ENCODE peak calls at places on chromosomes 4 and X, in six cellular contexts. One of them, this sample, is unnamed.
A peak's percentile ranks its signal among the peaks of the same experiment; 100 is the strongest.

GRCh38 chr4:180150818-180151217 is 2092.4 kb upstream of the TENM3 start:
- DNase-seq in IMR-90: peak; percentile 12
- DNase-seq in cardiac muscle cell: no peak
- DNase-seq in tibial artery: no peak
- DNase-seq in A673: peak; percentile 45
- DNase-seq in left lung: no peak
- DNase-seq in this sample: peak; percentile 32

GRCh38 chr4:128347175-128347868 is 59.7 kb upstream of the PGRMC2 start:
- DNase-seq in cardiac muscle cell: peak; percentile 57
- DNase-seq in IMR-90: peak; percentile 57
- DNase-seq in A673: no peak
- DNase-seq in left lung: no peak
- DNase-seq in tibial artery: no peak
- DNase-seq in this sample: no peak

GRCh38 chrX:108456971-108457477 is 17.4 kb downstream of the COL4A5 start:
- DNase-seq in A673: no peak
- DNase-seq in IMR-90: no peak
- DNase-seq in cardiac muscle cell: no peak
- DNase-seq in tibial artery: no peak
- DNase-seq in left lung: no peak
- DNase-seq in this sample: no peak

GRCh38 chrX:130805906-130806305 is 97.1 kb downstream of the ENOX2 start:
- DNase-seq in A673: no peak
- DNase-seq in tibial artery: no peak
- DNase-seq in cardiac muscle cell: no peak
- DNase-seq in left lung: no peak
- DNase-seq in IMR-90: no peak
- DNase-seq in this sample: peak; percentile 68

GRCh38 chrX:103734125-103734760 is 23.5 kb downstream of the TMEM31 start:
- DNase-seq in left lung: no peak
- DNase-seq in cardiac muscle cell: peak; percentile 62
- DNase-seq in A673: no peak
- DNase-seq in tibial artery: no peak
- DNase-seq in IMR-90: peak; percentile 24
- DNase-seq in this sample: peak; percentile 76

GRCh38 chrX:126165721-126166401 is at the start of gene DCAF12L2:
- DNase-seq in cardiac muscle cell: peak; percentile 0
- DNase-seq in tibial artery: no peak
- DNase-seq in IMR-90: no peak
- DNase-seq in A673: peak; percentile 1
- DNase-seq in left lung: peak; percentile 54
- DNase-seq in this sample: no peak

GRCh38 chr4:3074846-3075651 is 568 bp downstream of the HTT start:
- DNase-seq in cardiac muscle cell: peak; percentile 58
- DNase-seq in left lung: peak; percentile 87
- DNase-seq in A673: peak; percentile 83
- DNase-seq in IMR-90: peak; percentile 57
- DNase-seq in tibial artery: peak; percentile 51
- DNase-seq in this sample: peak; percentile 57

GRCh38 chr4:150126201-150126879 is 48.1 kb downstream of the DCLK2 start:
- DNase-seq in A673: no peak
- DNase-seq in IMR-90: peak; percentile 68
- DNase-seq in left lung: no peak
- DNase-seq in cardiac muscle cell: peak; percentile 70
- DNase-seq in tibial artery: no peak
- DNase-seq in this sample: no peak

GRCh38 chr4:154622598-154622997 is 10.1 kb upstream of the FGG start:
- DNase-seq in IMR-90: peak; percentile 48
- DNase-seq in tibial artery: no peak
- DNase-seq in A673: peak; percentile 52
- DNase-seq in cardiac muscle cell: peak; percentile 55
- DNase-seq in left lung: no peak
- DNase-seq in this sample: peak; percentile 51

GRCh38 chr4:31045724-31046318 is 325.7 kb downstream of the PCDH7 start:
- DNase-seq in cardiac muscle cell: peak; percentile 33
- DNase-seq in tibial artery: no peak
- DNase-seq in IMR-90: peak; percentile 24
- DNase-seq in A673: peak; percentile 50
- DNase-seq in left lung: no peak
- DNase-seq in this sample: peak; percentile 57

GRCh38 chrX:12390301-12390700 is 252.0 kb downstream of the FRMPD4 start:
- DNase-seq in tibial artery: no peak
- DNase-seq in A673: no peak
- DNase-seq in left lung: no peak
- DNase-seq in cardiac muscle cell: peak; percentile 61
- DNase-seq in IMR-90: peak; percentile 52
- DNase-seq in this sample: no peak

GRCh38 chrX:38409289-38409688 is 56.9 kb downstream of the OTC start:
- DNase-seq in left lung: no peak
- DNase-seq in tibial artery: no peak
- DNase-seq in cardiac muscle cell: no peak
- DNase-seq in IMR-90: no peak
- DNase-seq in A673: peak; percentile 10
- DNase-seq in this sample: peak; percentile 5

GRCh38 chr4:16775411-16776154 is 122.9 kb downstream of the LDB2 start:
- DNase-seq in left lung: no peak
- DNase-seq in IMR-90: no peak
- DNase-seq in cardiac muscle cell: no peak
- DNase-seq in A673: peak; percentile 37
- DNase-seq in tibial artery: no peak
- DNase-seq in this sample: no peak

GRCh38 chrX:8139713-8140112 is 31.4 kb downstream of the VCX2 start:
- DNase-seq in tibial artery: no peak
- DNase-seq in IMR-90: no peak
- DNase-seq in cardiac muscle cell: peak; percentile 45
- DNase-seq in left lung: no peak
- DNase-seq in A673: no peak
- DNase-seq in this sample: peak; percentile 76

GRCh38 chrX:30196322-30196721 is 19.0 kb upstream of the MAGEB2 start:
- DNase-seq in left lung: no peak
- DNase-seq in cardiac muscle cell: peak; percentile 6
- DNase-seq in A673: peak; percentile 61
- DNase-seq in tibial artery: no peak
- DNase-seq in IMR-90: peak; percentile 9
- DNase-seq in this sample: peak; percentile 2

GRCh38 chrX:76428243-76429130 is 977 bp downstream of the MAGEE1 start:
- DNase-seq in tibial artery: no peak
- DNase-seq in A673: no peak
- DNase-seq in IMR-90: no peak
- DNase-seq in cardiac muscle cell: no peak
- DNase-seq in left lung: peak; percentile 47
- DNase-seq in this sample: no peak

GRCh38 chrX:72123471-72124185 is 8.1 kb downstream of the RTL5 start:
- DNase-seq in IMR-90: peak; percentile 5
- DNase-seq in left lung: no peak
- DNase-seq in cardiac muscle cell: peak; percentile 66
- DNase-seq in A673: peak; percentile 88
- DNase-seq in tibial artery: peak; percentile 75
- DNase-seq in this sample: no peak

GRCh38 chr4:19254476-19254875 is 997.2 kb upstream of the SLIT2 start:
- DNase-seq in A673: peak; percentile 15
- DNase-seq in tibial artery: no peak
- DNase-seq in cardiac muscle cell: peak; percentile 88
- DNase-seq in left lung: no peak
- DNase-seq in IMR-90: no peak
- DNase-seq in this sample: no peak

DNA sequence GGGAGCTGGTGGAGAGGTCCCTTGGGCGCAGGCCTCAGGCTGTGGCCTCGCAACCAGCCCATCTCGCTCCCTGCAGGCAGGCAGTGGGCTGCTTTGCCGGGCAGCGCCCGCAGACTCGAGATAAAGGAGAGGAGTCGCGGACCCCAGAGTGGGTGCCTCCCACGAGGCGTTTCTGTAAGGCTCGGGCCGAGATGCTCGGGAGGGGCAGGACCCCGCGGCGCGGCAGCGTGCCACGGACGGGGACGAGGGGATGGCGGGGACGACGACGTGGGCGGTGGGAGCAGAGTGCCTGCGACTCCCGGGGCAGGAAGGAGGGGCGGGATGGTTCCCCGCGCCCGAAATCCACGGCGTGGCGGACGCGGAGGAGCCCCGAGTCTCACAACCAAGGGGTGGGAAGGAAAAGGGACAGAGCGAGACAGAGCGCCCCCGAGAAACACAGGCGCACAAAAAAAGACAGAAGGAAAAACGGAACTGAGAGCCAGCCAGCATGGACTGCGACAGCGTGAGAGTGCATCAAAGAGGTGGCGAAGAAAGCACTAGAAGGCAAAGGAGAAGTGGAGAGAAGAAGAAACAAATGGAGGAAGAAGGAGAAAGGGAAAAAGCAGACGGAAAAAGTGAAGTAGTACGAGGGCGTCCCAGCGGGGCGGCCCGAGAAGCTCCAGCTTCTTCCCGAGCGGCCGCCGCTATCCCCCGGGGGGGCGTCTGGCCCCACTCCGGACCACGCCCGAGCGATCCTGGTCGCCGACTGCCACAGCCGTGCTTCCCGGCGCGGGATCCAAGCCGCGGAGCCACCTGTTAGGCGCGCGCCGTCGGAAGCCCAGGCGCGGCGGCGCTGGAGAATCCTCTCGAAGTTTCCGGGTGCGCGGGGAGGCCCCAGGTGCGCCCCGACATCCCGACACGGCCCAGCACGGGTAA is 1.5 kb downstream of the BEND4 start:
- DNase-seq in cardiac muscle cell: no peak
- DNase-seq in A673: no peak
- DNase-seq in tibial artery: no peak
- DNase-seq in IMR-90: no peak
- DNase-seq in left lung: peak; percentile 81
- DNase-seq in this sample: no peak
- H3K4me3 ChIP-seq in cardiac muscle cell: peak overlapping the region; percentile 39
- H3K4me3 ChIP-seq in A673: peak overlapping the region; percentile 50
- H3K4me3 ChIP-seq in tibial artery: peak overlapping the region; percentile 47
- H3K4me3 ChIP-seq in IMR-90: no peak overlapping the region
- H3K4me3 ChIP-seq in left lung: peak overlapping the region; percentile 46
- H3K4me3 ChIP-seq in this sample: no peak overlapping the region

GRCh38 chrX:118503260-118504041 is 7.8 kb downstream of the DOCK11 start:
- DNase-seq in A673: no peak
- DNase-seq in left lung: no peak
- DNase-seq in cardiac muscle cell: peak; percentile 61
- DNase-seq in IMR-90: no peak
- DNase-seq in tibial artery: no peak
- DNase-seq in this sample: no peak

GRCh38 chrX:118510076-118510475 is 14.5 kb downstream of the DOCK11 start:
- DNase-seq in IMR-90: no peak
- DNase-seq in A673: no peak
- DNase-seq in left lung: no peak
- DNase-seq in tibial artery: peak; percentile 49
- DNase-seq in cardiac muscle cell: no peak
- DNase-seq in this sample: no peak

GRCh38 chrX:118508690-118509089 is 13.1 kb downstream of the DOCK11 start:
- DNase-seq in cardiac muscle cell: peak; percentile 37
- DNase-seq in IMR-90: no peak
- DNase-seq in left lung: no peak
- DNase-seq in A673: no peak
- DNase-seq in tibial artery: peak; percentile 21
- DNase-seq in this sample: no peak

GRCh38 chrX:118508221-118508620 is 12.6 kb downstream of the DOCK11 start:
- DNase-seq in cardiac muscle cell: no peak
- DNase-seq in A673: no peak
- DNase-seq in IMR-90: no peak
- DNase-seq in left lung: no peak
- DNase-seq in tibial artery: no peak
- DNase-seq in this sample: no peak

DNA sequence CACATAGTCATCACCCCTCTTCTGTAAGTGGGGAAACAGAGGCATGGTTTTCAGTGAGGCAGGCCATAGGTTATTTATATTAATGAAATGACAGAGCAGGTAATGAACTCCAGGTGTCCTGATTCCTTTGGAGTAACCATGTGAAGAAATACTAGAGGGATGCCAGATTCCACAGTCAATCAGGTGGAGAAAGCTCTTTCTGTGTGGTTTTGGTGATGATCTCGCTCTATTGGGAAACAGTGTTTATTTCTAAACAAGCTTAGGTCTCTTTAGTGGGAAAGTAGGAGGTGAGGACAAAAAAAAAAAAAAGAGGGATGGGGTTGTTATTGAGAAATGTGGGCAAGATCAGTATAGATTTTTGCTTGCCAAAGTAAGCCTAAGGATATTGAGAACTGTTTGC is 12.2 kb downstream of the DOCK11 start:
- DNase-seq in A673: no peak
- DNase-seq in left lung: no peak
- DNase-seq in cardiac muscle cell: no peak
- DNase-seq in tibial artery: no peak
- DNase-seq in IMR-90: no peak
- DNase-seq in this sample: peak; percentile 24
- H3K27me3 ChIP-seq in A673: no peaks in the 10 kb centered on the region
- H3K27me3 ChIP-seq in left lung: no peaks in the 10 kb centered on the region
- H3K27me3 ChIP-seq in cardiac muscle cell: no peaks in the 10 kb centered on the region
- H3K27me3 ChIP-seq in tibial artery: no peaks in the 10 kb centered on the region
- H3K27me3 ChIP-seq in IMR-90: no peaks in the 10 kb centered on the region
- H3K27me3 ChIP-seq in this sample: no peaks in the 10 kb centered on the region

GRCh38 chr4:54683616-54684346 is 26.0 kb downstream of the KIT start:
- DNase-seq in tibial artery: no peak
- DNase-seq in left lung: no peak
- DNase-seq in cardiac muscle cell: peak; percentile 32
- DNase-seq in A673: peak; percentile 17
- DNase-seq in IMR-90: no peak
- DNase-seq in this sample: peak; percentile 18
- TF ChIP-seq CTCF in tibial artery: no peak
- TF ChIP-seq CTCF in left lung: no peak
- TF ChIP-seq CTCF in cardiac muscle cell: peak; percentile 36
- TF ChIP-seq CTCF in A673: peak; percentile 32
- TF ChIP-seq CTCF in IMR-90: peak; percentile 35
- TF ChIP-seq CTCF in this sample: peak; percentile 28

DNA sequence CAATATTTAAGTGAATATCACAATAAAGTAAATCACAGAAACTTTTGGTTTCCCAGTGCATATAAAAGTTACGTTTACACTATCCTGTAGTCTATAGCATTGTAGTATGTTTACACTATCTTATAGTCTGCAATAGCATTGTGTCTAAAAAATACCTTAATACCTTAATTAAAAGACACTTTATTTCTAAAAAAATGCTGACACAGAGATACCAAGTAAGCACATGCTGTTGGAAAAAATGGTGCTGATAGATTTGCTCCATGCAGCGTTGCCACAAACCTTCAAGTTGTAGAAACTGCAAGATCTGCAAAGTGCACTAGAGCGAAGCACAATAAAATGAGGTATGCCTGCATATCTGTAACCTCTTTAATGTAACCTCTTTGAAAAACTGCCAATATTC is 847.3 kb downstream of the GLUD2 start:
- DNase-seq in A673: no peak
- DNase-seq in IMR-90: no peak
- DNase-seq in tibial artery: no peak
- DNase-seq in left lung: no peak
- DNase-seq in cardiac muscle cell: no peak
- DNase-seq in this sample: no peak
- H3K4me3 ChIP-seq in A673: no peak overlapping the region
- H3K4me3 ChIP-seq in IMR-90: no peak overlapping the region
- H3K4me3 ChIP-seq in tibial artery: no peak overlapping the region
- H3K4me3 ChIP-seq in left lung: no peak overlapping the region
- H3K4me3 ChIP-seq in cardiac muscle cell: no peak overlapping the region
- H3K4me3 ChIP-seq in this sample: no peak overlapping the region

GRCh38 chrX:129649268-129650182 is 5.2 kb downstream of the APLN start:
- DNase-seq in cardiac muscle cell: peak; percentile 37
- DNase-seq in IMR-90: peak; percentile 24
- DNase-seq in left lung: no peak
- DNase-seq in A673: no peak
- DNase-seq in tibial artery: no peak
- DNase-seq in this sample: no peak
- H3K27me3 ChIP-seq in cardiac muscle cell: peaks cover 37% of the 10 kb centered on the region
- H3K27me3 ChIP-seq in IMR-90: peaks cover 25% of the 10 kb centered on the region
- H3K27me3 ChIP-seq in left lung: peaks cover 16% of the 10 kb centered on the region
- H3K27me3 ChIP-seq in A673: no peaks in the 10 kb centered on the region
- H3K27me3 ChIP-seq in tibial artery: no peaks in the 10 kb centered on the region
- H3K27me3 ChIP-seq in this sample: no peaks in the 10 kb centered on the region